ENCODE peak calls at places on chromosomes 11 and 22, in six cellular contexts. V is uterus, R is gastrocnemius medialis, Q is tibial artery, I is cardiac muscle cell, O is testis. J is an unnamed sample.

GRCh38 chr11:86687083-86687799 is 14.8 kb upstream of the ME3 start:
- DNase-seq in V (no peak), R (no peak), Q (no peak), I (no peak), O (no peak), J (no peak)

GRCh38 chr11:11871991-11872401 is 30.2 kb downstream of the USP47 start:
- DNase-seq in V (no peak), R (no peak), Q (no peak), I (no peak), O (no peak), J (no peak)

GRCh38 chr11:1839924-1840779 is 1.4 kb downstream of the TNNI2 start:
- DNase-seq in V (no peak), R (peak), Q (peak), I (no peak), O (peak), J (no peak)

GRCh38 chr11:96338910-96339703 is 3.9 kb downstream of the MAML2 start:
- DNase-seq in V (no peak), R (no peak), Q (peak), I (no peak), O (peak), J (peak)

GRCh38 chr22:35409783-35410662 is 10.1 kb downstream of the MCM5 start:
- DNase-seq in V (no peak), R (no peak), Q (no peak), I (no peak), O (no peak), J (no peak)

GRCh38 chr11:103661991-103662390 is 374.4 kb upstream of the DDI1 start:
- DNase-seq in V (no peak), R (no peak), Q (no peak), I (no peak), O (no peak), J (no peak)

GRCh38 chr11:106925245-106925644 is 93.0 kb downstream of the GUCY1A2 start:
- DNase-seq in V (no peak), R (no peak), Q (no peak), I (no peak), O (no peak), J (no peak)

GRCh38 chr11:35784699-35785098 is 122.1 kb downstream of the TRIM44 start:
- DNase-seq in V (no peak), R (no peak), Q (no peak), I (no peak), O (no peak), J (no peak)

GRCh38 chr22:43377486-43377995 is 34.3 kb upstream of the MPPED1 start:
- DNase-seq in V (no peak), R (no peak), Q (no peak), I (no peak), O (no peak), J (peak)

GRCh38 chr11:27471067-27471587 is 1.5 kb downstream of the LGR4 start:
- DNase-seq in V (no peak), R (no peak), Q (no peak), I (peak), O (peak), J (no peak)

GRCh38 chr11:129143335-129143734 is 48.8 kb downstream of the ARHGAP32 start:
- DNase-seq in V (peak), R (peak), Q (peak), I (no peak), O (peak), J (peak)

GRCh38 chr11:64879226-64879900 is 942 bp upstream of the EHD1 start:
- DNase-seq in V (no peak), R (no peak), Q (no peak), I (no peak), O (peak), J (no peak)

GRCh38 chr22:49993649-49994360 is 18.8 kb downstream of the IL17REL start:
- DNase-seq in V (no peak), R (peak), Q (peak), I (no peak), O (no peak), J (no peak)

GRCh38 chr11:14443642-14444041 is 56.0 kb downstream of the COPB1 start:
- DNase-seq in V (no peak), R (no peak), Q (no peak), I (peak), O (peak), J (peak)

GRCh38 chr22:50192825-50193204 is 7.1 kb downstream of the TRABD start:
- DNase-seq in V (no peak), R (no peak), Q (no peak), I (no peak), O (no peak), J (no peak)

GRCh38 chr11:126591966-126592489 is 236.5 kb downstream of the ST3GAL4 start:
- DNase-seq in V (no peak), R (no peak), Q (no peak), I (no peak), O (no peak), J (no peak)

GRCh38 chr11:14136561-14136960 is 174.0 kb downstream of the SPON1 start:
- DNase-seq in V (no peak), R (no peak), Q (no peak), I (no peak), O (no peak), J (no peak)

GRCh38 chr11:43575931-43576833 is 104.4 kb upstream of the HSD17B12 start:
- DNase-seq in V (no peak), R (no peak), Q (no peak), I (peak), O (no peak), J (no peak)

GRCh38 chr11:76773921-76774361 is 9.2 kb upstream of the TSKU start:
- DNase-seq in V (peak), R (peak), Q (peak), I (no peak), O (no peak), J (no peak)

GRCh38 chr11:76069061-76069460 is 137.2 kb downstream of the WNT11 start:
- DNase-seq in V (no peak), R (no peak), Q (no peak), I (peak), O (no peak), J (no peak)

GRCh38 chr11:114099392-114100178 is 40.1 kb downstream of the ZBTB16 start:
- DNase-seq in V (no peak), R (peak), Q (no peak), I (no peak), O (no peak), J (no peak)

GRCh38 chr11:3157381-3158130 is 7.6 kb downstream of the OSBPL5 start:
- DNase-seq in V (no peak), R (peak), Q (peak), I (no peak), O (no peak), J (no peak)

GRCh38 chr22:48478529-48479265 is 1349.0 kb downstream of the BRD1 start:
- DNase-seq in V (no peak), R (no peak), Q (no peak), I (no peak), O (no peak), J (no peak)

GRCh38 chr11:73326929-73327811 is 19.1 kb downstream of the ARHGEF17 start:
- DNase-seq in V (no peak), R (no peak), Q (no peak), I (no peak), O (no peak), J (no peak)

GRCh38 chr11:101035872-101036271 is 93.7 kb downstream of the PGR start:
- DNase-seq in V (no peak), R (no peak), Q (no peak), I (no peak), O (no peak), J (no peak)

GRCh38 chr22:45302047-45302446 is 7.7 kb upstream of the FAM118A start:
- DNase-seq in V (no peak), R (no peak), Q (no peak), I (no peak), O (no peak), J (no peak)

GRCh38 chr11:93775289-93775688 is 8.8 kb upstream of the MED17 start:
- DNase-seq in V (no peak), R (no peak), Q (no peak), I (peak), O (no peak), J (no peak)

GRCh38 chr22:24379536-24379935 is 47.9 kb upstream of the ADORA2A start:
- DNase-seq in V (no peak), R (no peak), Q (no peak), I (no peak), O (no peak), J (no peak)

GRCh38 chr11:85114786-85115185 is 512.4 kb downstream of the DLG2 start:
- DNase-seq in V (no peak), R (no peak), Q (no peak), I (no peak), O (no peak), J (no peak)

GRCh38 chr11:23288001-23288783 is 427.9 kb upstream of the CCDC179 start:
- DNase-seq in V (no peak), R (no peak), Q (no peak), I (no peak), O (no peak), J (no peak)

GRCh38 chr11:11884774-11885481 is 43.2 kb downstream of the USP47 start:
- DNase-seq in V (no peak), R (no peak), Q (no peak), I (no peak), O (no peak), J (no peak)

GRCh38 chr22:28402539-28402938 is 277.1 kb downstream of the TTC28 start:
- DNase-seq in V (no peak), R (no peak), Q (no peak), I (no peak), O (no peak), J (no peak)

GRCh38 chr11:63610604-63611394 is 3.4 kb downstream of the PLAAT3 start:
- DNase-seq in V (no peak), R (no peak), Q (no peak), I (no peak), O (peak), J (no peak)
- H3K27ac ChIP-seq in V (peak), R (peak), Q (peak), I (no peak), O (peak), J (peak)

DNA sequence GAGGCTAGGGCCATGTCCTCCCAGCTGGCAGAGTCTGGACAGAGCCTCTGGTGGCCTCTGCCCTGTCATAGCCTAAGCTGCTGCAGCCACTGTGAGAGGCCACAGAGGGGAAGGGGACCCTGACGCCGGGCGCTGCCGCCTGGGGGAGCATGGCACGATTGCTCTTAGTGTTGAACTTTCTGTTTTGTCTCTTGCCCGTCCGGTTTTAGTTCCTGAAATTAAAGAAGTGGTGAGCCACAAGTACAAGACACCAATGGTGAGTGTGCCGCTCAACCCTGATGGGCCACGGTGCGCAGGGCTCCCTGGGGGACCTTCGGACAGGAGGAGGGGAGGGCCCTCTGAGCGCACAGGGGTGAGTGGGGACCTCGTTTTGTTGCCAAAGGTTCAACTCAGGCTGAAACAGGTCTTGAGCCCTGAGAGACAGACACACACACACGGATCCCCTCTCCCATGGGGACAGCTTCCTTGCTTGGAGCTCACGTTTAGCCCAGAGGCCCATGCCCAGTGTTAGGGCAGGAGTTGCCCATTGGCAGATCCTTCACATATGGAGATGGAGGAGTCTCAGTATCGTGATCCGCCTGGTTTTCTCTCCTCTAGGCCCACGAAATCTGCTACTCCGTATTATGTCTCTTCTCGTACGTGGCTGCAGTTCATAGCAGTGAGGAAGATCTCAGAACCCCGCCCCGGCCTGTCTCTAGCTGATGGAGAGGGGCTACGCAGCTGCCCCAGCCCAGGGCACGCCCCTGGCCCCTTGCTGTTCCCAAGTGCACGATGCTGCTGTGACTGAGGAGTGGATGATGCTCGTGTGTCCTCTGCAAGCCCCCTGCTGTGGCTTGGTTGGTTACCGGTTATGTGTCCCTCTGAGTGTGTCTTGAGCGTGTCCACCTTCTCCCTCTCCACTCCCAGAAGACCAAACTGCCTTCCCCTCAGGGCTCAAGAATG is 23.8 kb downstream of the MYBPC3 start:
- DNase-seq in V (no peak), R (no peak), Q (no peak), I (no peak), O (no peak), J (no peak)
- TF ChIP-seq CTCF in V (no peak), R (no peak), Q (no peak), I (no peak), O (no peak), J (no peak)

DNA sequence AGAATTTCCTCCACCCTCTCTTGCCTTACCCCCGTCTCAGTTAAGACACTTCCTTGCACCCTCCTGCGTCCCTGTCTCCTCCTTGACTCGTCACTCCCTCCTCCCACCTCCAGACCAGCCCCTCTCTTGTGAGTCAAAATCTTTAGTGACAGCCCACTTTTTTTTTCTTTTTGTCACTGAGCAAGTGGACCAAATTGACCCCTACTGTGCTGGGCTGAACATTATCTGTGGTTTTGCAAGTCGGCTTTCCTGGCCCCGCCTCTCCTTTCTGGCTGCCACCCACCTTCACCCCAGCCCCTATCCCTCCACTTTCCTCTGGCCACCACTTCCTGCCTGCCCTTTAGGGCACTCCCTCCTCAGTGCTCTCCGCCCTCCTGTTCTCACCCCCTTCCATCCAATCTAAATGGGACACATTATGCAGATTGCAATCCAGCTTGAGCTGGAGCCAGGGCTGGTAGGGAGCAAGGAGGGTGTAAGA is at the start of gene APLNR:
- DNase-seq in V (no peak), R (no peak), Q (no peak), I (peak), O (no peak), J (no peak)
- H3K4me3 ChIP-seq in V (no peak), R (peak), Q (no peak), I (peak), O (no peak), J (no peak)

GRCh38 chr11:117084992-117085391 is 13.2 kb downstream of the SIK3 start:
- DNase-seq in V (no peak), R (no peak), Q (no peak), I (no peak), O (no peak), J (no peak)
- H3K27ac ChIP-seq in V (no peak), R (no peak), Q (no peak), I (peak), O (no peak), J (peak)

GRCh38 chr11:31236052-31236652 is 133.4 kb downstream of the DCDC1 start:
- DNase-seq in V (no peak), R (no peak), Q (no peak), I (no peak), O (no peak), J (no peak)
- TF ChIP-seq CTCF in V (no peak), R (no peak), Q (no peak), I (peak), O (peak), J (no peak)

DNA sequence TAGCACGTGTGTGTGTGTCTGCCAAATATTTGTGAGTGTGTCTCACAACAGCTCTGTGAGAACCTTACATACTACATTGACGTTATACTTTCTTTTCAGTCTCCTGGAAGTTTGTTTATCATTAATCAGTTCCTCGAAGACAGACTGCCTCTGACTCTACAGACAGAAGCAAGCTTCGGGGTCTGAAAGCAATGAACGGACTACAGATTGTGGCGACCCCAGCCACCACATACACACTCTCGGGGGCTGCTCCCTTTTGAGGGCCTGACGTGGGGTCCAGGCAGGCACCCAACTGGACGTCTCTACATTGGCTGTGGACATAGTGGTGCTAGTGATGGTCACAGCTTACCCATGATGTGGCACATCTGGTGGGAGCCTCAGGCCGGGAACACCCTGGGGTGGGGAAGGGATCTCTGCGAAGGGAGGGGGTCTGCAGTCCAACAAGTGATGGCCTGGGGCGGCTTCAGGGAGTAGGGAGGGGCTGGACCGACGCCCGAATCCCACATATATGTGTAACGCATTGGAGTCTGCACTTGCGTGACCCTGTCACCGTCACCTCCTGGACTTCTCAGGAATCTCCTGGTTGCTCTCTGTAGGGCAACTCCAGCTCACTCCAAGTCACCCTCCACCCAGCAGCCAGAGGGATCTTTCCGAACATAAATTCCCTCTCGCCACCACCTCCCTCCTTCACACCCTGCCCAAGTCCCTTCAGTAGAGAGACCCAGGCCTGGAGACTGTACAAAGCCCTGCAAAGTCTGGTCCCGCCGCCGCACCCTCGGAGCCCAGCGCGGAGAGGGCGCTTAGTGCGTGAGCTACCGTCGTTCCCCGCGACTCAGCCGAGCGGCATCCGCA is 30.4 kb upstream of the TRIM29 start:
- DNase-seq in V (no peak), R (no peak), Q (no peak), I (no peak), O (no peak), J (no peak)
- H3K4me3 ChIP-seq in V (peak), R (peak), Q (peak), I (peak), O (peak), J (peak)

DNA sequence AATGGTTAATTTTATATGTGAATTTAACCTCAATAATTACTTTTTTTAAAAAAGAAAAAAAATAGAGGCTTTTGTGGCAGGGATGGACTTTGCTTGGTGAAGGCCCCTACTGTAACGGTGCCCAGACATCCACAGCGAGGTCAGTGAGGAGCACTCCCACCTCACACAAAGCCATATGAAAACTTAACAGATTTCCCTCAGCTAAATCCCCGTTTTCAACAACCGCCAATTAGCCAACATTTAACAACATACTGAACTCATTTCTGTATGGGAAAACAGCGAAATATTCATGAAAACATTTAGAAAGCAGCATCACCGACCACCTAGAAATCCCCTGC is 618 bp upstream of the C11orf58 start:
- DNase-seq in V (no peak), R (no peak), Q (no peak), I (peak), O (peak), J (peak)
- H3K27ac ChIP-seq in V (peak), R (peak), Q (peak), I (peak), O (peak), J (peak)

GRCh38 chr11:66543263-66544107 is 2.4 kb downstream of the ZDHHC24 start:
- DNase-seq in V (peak), R (no peak), Q (peak), I (no peak), O (peak), J (peak)
- TF ChIP-seq CTCF in V (peak), R (no peak), Q (no peak), I (peak), O (no peak), J (peak)

GRCh38 chr11:119028346-119029068 is 2.2 kb downstream of the SLC37A4 start:
- DNase-seq in V (no peak), R (peak), Q (no peak), I (no peak), O (no peak), J (no peak)

GRCh38 chr11:119027561-119028345 is 2.9 kb downstream of the SLC37A4 start:
- DNase-seq in V (no peak), R (peak), Q (no peak), I (no peak), O (no peak), J (no peak)

GRCh38 chr11:119029340-119030028 is 1.2 kb downstream of the SLC37A4 start:
- DNase-seq in V (no peak), R (peak), Q (peak), I (no peak), O (peak), J (no peak)

GRCh38 chr11:119030029-119030328 is 698 bp downstream of the SLC37A4 start:
- DNase-seq in V (no peak), R (no peak), Q (no peak), I (no peak), O (no peak), J (no peak)

GRCh38 chr11:119029069-119029339 is 1.7 kb downstream of the SLC37A4 start:
- DNase-seq in V (no peak), R (no peak), Q (no peak), I (no peak), O (no peak), J (no peak)
- H3K4me3 ChIP-seq in V (no peak), R (peak), Q (no peak), I (no peak), O (no peak), J (peak)

GRCh38 chr11:44797051-44797450 is 70.3 kb downstream of the TSPAN18 start:
- DNase-seq in V (no peak), R (no peak), Q (no peak), I (no peak), O (no peak), J (no peak)

GRCh38 chr11:44797886-44798683 is 71.3 kb downstream of the TSPAN18 start:
- DNase-seq in V (no peak), R (no peak), Q (no peak), I (no peak), O (no peak), J (no peak)

GRCh38 chr11:44795803-44796535 is 69.2 kb downstream of the TSPAN18 start:
- DNase-seq in V (no peak), R (no peak), Q (no peak), I (no peak), O (no peak), J (no peak)

GRCh38 chr11:44793350-44794090 is 66.8 kb downstream of the TSPAN18 start:
- DNase-seq in V (no peak), R (no peak), Q (no peak), I (peak), O (no peak), J (no peak)

GRCh38 chr11:44799036-44799435 is 72.3 kb downstream of the TSPAN18 start:
- DNase-seq in V (no peak), R (no peak), Q (no peak), I (no peak), O (no peak), J (no peak)
- H3K27ac ChIP-seq in V (no peak), R (no peak), Q (peak), I (no peak), O (no peak), J (no peak)

J was measured in dorsolateral prefrontal cortex.